ENCODE peak calls at places on chromosomes 3 and 15, in ten cellular contexts. L is naive B cell; O is activated CD8-positive, alpha-beta memory T cell treated with anti-CD3 and anti-CD28 coated beads for 4 hours; B is IMR-90; V is dorsolateral prefrontal cortex; Z is midbrain; D is germinal center; A is breast epithelium; F is cardiac muscle cell; K is HEK293T. H is an unnamed sample.

GRCh38 chr15:33161209-33161608 is 33.3 kb downstream of the FMN1 start:
- DNase-seq in L (no peak), O (no peak), B (no peak), V (no peak), Z (no peak), D (no peak), A (no peak), F (no peak), K (no peak), H (no peak)

GRCh38 chr3:170610321-170610884 is 24.5 kb upstream of the SLC7A14 start:
- DNase-seq in L (no peak), O (no peak), B (no peak), V (no peak), Z (no peak), D (no peak), A (no peak), F (no peak), K (no peak), H (no peak)

GRCh38 chr3:50161320-50161719 is 6.2 kb downstream of the SEMA3F start:
- DNase-seq in L (no peak), O (no peak), B (no peak), V (no peak), Z (no peak), D (no peak), A (no peak), F (no peak), K (no peak), H (no peak)

GRCh38 chr3:73060302-73060723 is 1.1 kb upstream of the EBLN2 start:
- DNase-seq in L (no peak), O (no peak), B (peak), V (no peak), Z (no peak), D (no peak), A (no peak), F (no peak), K (no peak), H (no peak)

GRCh38 chr15:61889706-61890105 is 170.5 kb downstream of the VPS13C start:
- DNase-seq in L (no peak), O (no peak), B (no peak), V (no peak), Z (no peak), D (no peak), A (no peak), F (no peak), K (no peak), H (peak)

GRCh38 chr15:91258436-91258779 is 158.4 kb downstream of the SV2B start:
- DNase-seq in L (no peak), O (no peak), B (no peak), V (no peak), Z (no peak), D (no peak), A (no peak), F (no peak), K (peak), H (no peak)

GRCh38 chr15:51776952-51777574 is 25.7 kb downstream of the TMOD2 start:
- DNase-seq in L (peak), O (peak), B (peak), V (peak), Z (peak), D (peak), A (peak), F (peak), K (peak), H (peak)

GRCh38 chr3:64686446-64686908 is 1.3 kb downstream of the ADAMTS9 start:
- DNase-seq in L (no peak), O (no peak), B (peak), V (no peak), Z (no peak), D (no peak), A (no peak), F (no peak), K (peak), H (no peak)

GRCh38 chr3:72347819-72348319 is 500.4 kb downstream of the SHQ1 start:
- DNase-seq in L (peak), O (no peak), B (no peak), V (no peak), Z (peak), D (no peak), A (peak), F (no peak), K (no peak), H (peak)

GRCh38 chr15:76566276-76566675 is 229.7 kb downstream of the ISL2 start:
- DNase-seq in L (no peak), O (no peak), B (peak), V (no peak), Z (no peak), D (no peak), A (no peak), F (no peak), K (no peak), H (no peak)

GRCh38 chr3:59143447-59143846 is 93.6 kb upstream of the CFAP20DC start:
- DNase-seq in L (no peak), O (no peak), B (no peak), V (no peak), Z (no peak), D (no peak), A (no peak), F (no peak), K (no peak), H (no peak)

GRCh38 chr3:156151824-156152428 is 31.5 kb downstream of the KCNAB1 start:
- DNase-seq in L (no peak), O (peak), B (peak), V (peak), Z (peak), D (peak), A (peak), F (peak), K (peak), H (peak)

H was measured in pons.